ENCODE peak calls at places on chromosomes 12 and 14, in four cellular contexts. H is H1, L is GM12878, X is K562. Y is an unnamed sample.

GRCh38 chr12:25135531-25136154 is 59.3 kb downstream of the DNAI7 start:
- DNase-seq in H (no peak), L (no peak), X (no peak), Y (peak)

GRCh38 chr12:125451408-125451807 is 386.2 kb downstream of the AACS start:
- DNase-seq in H (no peak), L (no peak), X (no peak), Y (no peak)

GRCh38 chr12:50597200-50598195 is 92.7 kb downstream of the DIP2B start:
- DNase-seq in H (no peak), L (peak), X (peak), Y (peak)

GRCh38 chr12:121391619-121392324 is 8.1 kb upstream of the RNF34 start:
- DNase-seq in H (no peak), L (peak), X (peak), Y (no peak)

GRCh38 chr14:32468955-32469354 is 139.9 kb downstream of the AKAP6 start:
- DNase-seq in H (no peak), L (no peak), X (no peak), Y (no peak)

GRCh38 chr12:25789520-25789919 is 169.0 kb upstream of the RASSF8 start:
- DNase-seq in H (no peak), L (no peak), X (no peak), Y (no peak)

GRCh38 chr12:67400742-67401141 is 131.6 kb downstream of the CAND1 start:
- DNase-seq in H (no peak), L (no peak), X (no peak), Y (no peak)

GRCh38 chr12:93022603-93023340 is 93.7 kb upstream of the EEA1 start:
- DNase-seq in H (no peak), L (no peak), X (no peak), Y (no peak)

GRCh38 chr12:96585977-96586376 is 96.6 kb downstream of the CFAP54 start:
- DNase-seq in H (no peak), L (no peak), X (no peak), Y (no peak)

GRCh38 chr14:105328678-105329390 is 14.3 kb downstream of the PACS2 start:
- DNase-seq in H (no peak), L (no peak), X (no peak), Y (no peak)

GRCh38 chr12:72272731-72273498 is 745 bp downstream of the TRHDE start:
- DNase-seq in H (no peak), L (no peak), X (no peak), Y (no peak)

DNA sequence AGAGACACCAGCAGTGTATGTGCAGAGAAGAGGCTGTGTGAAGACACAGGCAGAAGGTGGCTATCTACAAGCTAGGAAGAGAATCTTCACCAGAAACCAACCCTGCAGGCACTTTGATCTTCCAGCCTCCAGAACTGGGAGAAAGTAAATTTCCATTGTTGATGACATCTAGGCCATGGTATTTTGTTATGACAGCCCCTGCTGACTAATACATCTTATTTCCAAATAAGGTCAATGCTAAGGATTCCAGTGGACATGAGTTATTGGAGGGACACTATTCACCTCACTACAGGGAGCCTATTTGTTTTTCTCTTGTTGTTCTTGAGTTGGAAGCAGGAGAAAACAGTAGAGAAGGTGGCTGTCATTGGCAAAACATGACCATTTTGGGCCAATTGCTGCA is 88.5 kb upstream of the RIN3 start:
- DNase-seq in H (no peak), L (no peak), X (no peak), Y (peak)
- TF ChIP-seq EGR1 in H (no peak), L (no peak), X (no peak), Y (no peak)

GRCh38 chr12:11963841-11964471 is 106.8 kb upstream of the BCL2L14 start:
- DNase-seq in H (no peak), L (no peak), X (no peak), Y (no peak)

GRCh38 chr12:11958216-11959091 is 112.3 kb upstream of the BCL2L14 start:
- DNase-seq in H (no peak), L (no peak), X (no peak), Y (no peak)

GRCh38 chr12:11962795-11963347 is 107.9 kb upstream of the BCL2L14 start:
- DNase-seq in H (no peak), L (no peak), X (no peak), Y (no peak)

GRCh38 chr12:11961686-11962085 is 109.1 kb upstream of the BCL2L14 start:
- DNase-seq in H (no peak), L (no peak), X (no peak), Y (no peak)

DNA sequence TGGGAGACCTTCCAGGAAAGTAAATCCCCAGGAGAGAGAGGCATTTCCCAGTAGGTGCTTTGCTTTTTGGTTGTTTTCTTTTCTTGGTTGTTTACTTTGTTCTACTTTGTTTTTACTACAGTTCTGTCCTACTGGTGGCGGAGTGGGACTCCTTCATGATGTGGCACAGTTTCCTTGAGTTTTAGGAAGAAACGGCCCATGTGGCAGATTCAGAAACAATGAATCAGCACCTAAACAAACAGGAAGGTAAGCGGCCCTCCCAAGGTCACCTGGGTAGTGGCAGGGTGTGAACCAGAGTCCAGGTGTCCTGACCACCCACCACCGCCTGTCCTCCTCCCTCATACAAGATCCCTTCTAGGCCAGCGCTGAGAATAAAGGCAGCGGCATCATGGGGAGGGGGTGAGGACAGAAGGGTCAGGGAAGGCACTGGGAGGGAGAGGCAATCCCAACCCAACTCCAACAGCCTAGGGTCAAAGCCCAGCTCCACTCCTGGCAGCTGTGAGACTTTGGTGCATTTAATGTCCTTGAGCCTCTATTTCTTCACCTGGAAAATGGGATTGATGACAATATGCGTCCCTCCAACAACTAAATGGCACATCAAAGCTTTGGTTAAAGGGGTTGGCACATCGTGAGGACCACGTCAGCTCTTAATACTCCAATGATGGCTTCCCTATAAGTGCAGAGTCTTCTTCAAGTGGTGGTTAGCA is 111.5 kb upstream of the BCL2L14 start:
- DNase-seq in H (no peak), L (no peak), X (no peak), Y (no peak)
- TF ChIP-seq CEBPB in H (no peak), L (no peak), X (no peak), Y (no peak)

GRCh38 chr12:78321696-78322095 is 491.0 kb downstream of the NAV3 start:
- DNase-seq in H (no peak), L (no peak), X (no peak), Y (no peak)
- TF ChIP-seq EGR1 in H (no peak), L (no peak), X (no peak), Y (no peak)

GRCh38 chr12:14963520-14963919 is 2.1 kb upstream of the ARHGDIB start:
- DNase-seq in H (no peak), L (no peak), X (no peak), Y (no peak)

GRCh38 chr12:14961466-14962155 is at the start of gene ARHGDIB:
- DNase-seq in H (no peak), L (peak), X (peak), Y (no peak)

GRCh38 chr12:14960548-14961465 is 594 bp downstream of the ARHGDIB start:
- DNase-seq in H (no peak), L (no peak), X (peak), Y (no peak)

GRCh38 chr12:14962797-14963196 is 1.4 kb upstream of the ARHGDIB start:
- DNase-seq in H (no peak), L (no peak), X (no peak), Y (no peak)

DNA sequence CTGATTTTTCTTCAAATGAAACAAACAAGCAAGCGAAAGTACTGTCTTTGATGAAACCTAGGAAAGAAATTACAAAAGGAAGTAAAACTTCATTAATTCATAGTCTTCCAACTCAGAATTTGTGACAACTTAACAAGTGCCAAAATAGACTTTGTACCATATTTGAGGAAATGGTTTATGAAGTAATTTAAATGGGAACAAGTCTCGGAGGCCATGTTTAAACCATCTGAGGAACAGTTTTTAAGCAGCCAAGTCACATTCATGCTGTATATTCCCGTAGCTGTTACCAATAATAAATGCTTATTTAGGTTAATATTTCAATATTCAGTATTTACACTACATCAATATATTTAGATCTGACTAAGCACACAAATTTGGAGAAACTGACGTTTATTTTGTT is 779 bp upstream of the ARHGDIB start:
- DNase-seq in H (no peak), L (no peak), X (no peak), Y (no peak)
- TF ChIP-seq CEBPB in H (no peak), L (no peak), X (no peak), Y (no peak)

GRCh38 chr12:115426732-115427131 is 742.8 kb upstream of the TBX3 start:
- DNase-seq in H (no peak), L (no peak), X (no peak), Y (no peak)
- TF ChIP-seq EGR1 in H (no peak), L (no peak), X (no peak), Y (no peak)

GRCh38 chr12:15602051-15602672 is 187.0 kb downstream of the EPS8 start:
- DNase-seq in H (no peak), L (no peak), X (no peak), Y (no peak)
- TF ChIP-seq CEBPB in H (no peak), L (no peak), X (no peak), Y (no peak)

GRCh38 chr12:46830731-46831334 is 5.0 kb upstream of the SLC38A4 start:
- DNase-seq in H (no peak), L (no peak), X (no peak), Y (no peak)

GRCh38 chr12:46824709-46825108 is 1.1 kb downstream of the SLC38A4 start:
- DNase-seq in H (no peak), L (no peak), X (no peak), Y (no peak)

GRCh38 chr12:46831335-46832083 is 5.7 kb upstream of the SLC38A4 start:
- DNase-seq in H (no peak), L (no peak), X (no peak), Y (no peak)

DNA sequence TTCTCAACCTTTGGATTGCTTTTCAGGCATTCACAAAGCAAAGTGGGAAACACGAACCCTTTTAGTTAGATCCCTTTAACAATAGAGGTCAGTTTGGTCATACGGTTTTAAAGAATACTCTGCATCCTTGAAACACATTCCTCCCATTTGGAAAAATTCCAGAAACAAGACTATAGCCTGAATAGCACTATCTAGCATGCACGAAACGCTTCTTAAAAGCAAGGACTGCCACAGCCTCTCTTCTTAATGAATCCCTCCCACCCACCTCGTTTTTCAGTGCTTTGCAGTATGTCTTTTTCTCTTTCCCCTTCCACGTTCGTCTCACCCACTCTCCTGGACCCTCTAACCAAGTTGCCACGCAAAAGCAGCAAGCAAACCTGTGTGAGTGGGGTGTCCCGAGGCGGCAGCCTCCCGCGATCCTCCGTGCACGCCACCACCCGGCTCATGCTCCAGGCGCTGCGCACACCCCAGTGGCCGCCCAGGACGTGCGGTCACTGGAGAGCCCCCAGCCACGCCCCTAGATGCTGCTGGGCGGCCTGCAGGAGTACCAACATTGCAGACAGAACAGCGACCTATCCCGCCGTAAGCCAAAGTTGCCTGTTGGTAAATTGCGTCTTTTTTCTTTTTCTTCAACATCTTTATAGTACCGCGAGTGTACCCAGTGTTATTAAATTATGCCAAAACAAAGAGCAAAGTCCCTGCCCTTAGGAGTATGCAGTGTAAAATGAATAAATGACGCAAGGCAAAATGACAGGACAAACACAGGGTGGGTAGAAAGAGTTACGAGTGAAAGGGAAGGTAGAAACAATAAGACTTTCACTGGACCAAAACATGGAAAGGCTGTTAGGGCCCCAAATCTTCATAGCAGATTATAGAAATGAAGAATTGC is at the start of gene SLC38A4:
- DNase-seq in H (no peak), L (no peak), X (peak), Y (no peak)
- TF ChIP-seq EGR1 in H (no peak), L (no peak), X (no peak), Y (no peak)